ENCODE peak calls at places on chromosomes 7 and 10, in eight cellular contexts. L, E, I, B, A, V, Q and K are unnamed samples.

GRCh38 chr7:13560441-13560840 is 429.0 kb downstream of the ETV1 start:
- DNase-seq in E (no peak), L (no peak), V (no peak), B (no peak), A (no peak), I (no peak), Q (no peak), K (no peak)

GRCh38 chr10:15780353-15781135 is 60.8 kb upstream of the ITGA8 start:
- DNase-seq in V (no peak), I (no peak), L (no peak), Q (no peak), E (no peak), B (peak; percentile 59), A (no peak), K (no peak)

GRCh38 chr7:12133865-12134264 is 77.2 kb upstream of the TMEM106B start:
- DNase-seq in V (no peak), E (no peak), I (no peak), L (no peak), A (no peak), B (no peak), Q (no peak), K (no peak)

GRCh38 chr10:95170790-95171189 is 23.2 kb upstream of the ACSM6 start:
- DNase-seq in L (no peak), E (no peak), A (no peak), I (no peak), B (peak; percentile 29), Q (no peak), V (no peak), K (no peak)

GRCh38 chr10:79055100-79055782 is 13.5 kb upstream of the ZMIZ1 start:
- DNase-seq in B (peak; percentile 35), A (no peak), E (no peak), I (no peak), V (no peak), L (no peak), Q (no peak), K (peak; percentile 33)

GRCh38 chr10:24762966-24763623 is 39.4 kb upstream of the ARHGAP21 start:
- DNase-seq in E (no peak), Q (no peak), A (peak; percentile 23), I (peak; percentile 53), B (no peak), V (no peak), L (peak; percentile 66), K (no peak)

GRCh38 chr10:113177936-113178335 is 227.9 kb downstream of the TCF7L2 start:
- DNase-seq in V (no peak), I (no peak), E (peak; percentile 16), Q (no peak), A (no peak), L (no peak), B (no peak), K (peak; percentile 59)

GRCh38 chr7:65475734-65476319 is 102.2 kb downstream of the ZNF92 start:
- DNase-seq in V (peak; percentile 45), L (no peak), B (no peak), E (no peak), I (no peak), A (no peak), Q (peak; percentile 3), K (no peak)

GRCh38 chr7:12474035-12474434 is 70.4 kb upstream of the VWDE start:
- DNase-seq in E (no peak), A (no peak), Q (no peak), I (no peak), V (no peak), L (no peak), B (no peak), K (no peak)

GRCh38 chr10:101330236-101331225 is 23.4 kb upstream of the BTRC start:
- DNase-seq in E (no peak), L (no peak), V (no peak), A (no peak), B (no peak), Q (no peak), I (no peak), K (no peak)